ENCODE peak calls at places on chromosomes 11 and 22, in four cellular contexts. A is activated B cell treated with CpG ODN at 0.5 μM for 24 hours, O is mucosa of gallbladder, H is MV-4-11. S is an unnamed sample.

GRCh38 chr11:120147094-120147949 is 9.4 kb upstream of the TRIM29 start:
- DNase-seq in A (no peak), O (peak), H (no peak), S (peak)

GRCh38 chr22:37996079-37996478 is 11.7 kb upstream of the SOX10 start:
- DNase-seq in A (no peak), O (no peak), H (no peak), S (peak)

GRCh38 chr22:46833228-46833627 is 70.8 kb downstream of the TBC1D22A start:
- DNase-seq in A (no peak), O (no peak), H (no peak), S (no peak)

GRCh38 chr11:12827929-12828812 is 153.9 kb downstream of the TEAD1 start:
- DNase-seq in A (no peak), O (peak), H (no peak), S (peak)

GRCh38 chr11:121766138-121766537 is 313.4 kb upstream of the SORL1-AS1 start:
- DNase-seq in A (no peak), O (no peak), H (no peak), S (no peak)

GRCh38 chr11:66559141-66559861 is 9.1 kb downstream of the CTSF start:
- DNase-seq in A (no peak), O (no peak), H (no peak), S (no peak)

GRCh38 chr11:9716275-9717039 is 52.6 kb downstream of the SWAP70 start:
- DNase-seq in A (no peak), O (no peak), H (peak), S (no peak)

GRCh38 chr11:79439893-79440450 is 858 bp downstream of the TENM4 start:
- DNase-seq in A (peak), O (no peak), H (no peak), S (no peak)

GRCh38 chr11:78717031-78717430 is 142.4 kb upstream of the NARS2 start:
- DNase-seq in A (no peak), O (no peak), H (no peak), S (no peak)

GRCh38 chr11:46361283-46362145 is 14.3 kb downstream of the DGKZ start:
- DNase-seq in A (no peak), O (peak), H (peak), S (no peak)

GRCh38 chr11:119337581-119338317 is 2.9 kb downstream of the C1QTNF5 start:
- DNase-seq in A (no peak), O (no peak), H (no peak), S (no peak)

GRCh38 chr22:36395922-36396321 is 8.2 kb upstream of the MYH9 start:
- DNase-seq in A (no peak), O (no peak), H (no peak), S (no peak)

GRCh38 chr11:14114786-14115185 is 152.3 kb downstream of the SPON1 start:
- DNase-seq in A (no peak), O (no peak), H (no peak), S (no peak)

GRCh38 chr11:117877120-117877784 is 794 bp upstream of the FXYD6 start:
- DNase-seq in A (no peak), O (no peak), H (no peak), S (no peak)

GRCh38 chr22:50170453-50171318 is at the start of gene PANX2:
- DNase-seq in A (no peak), O (no peak), H (no peak), S (no peak)

GRCh38 chr11:14015711-14016110 is 53.2 kb downstream of the SPON1 start:
- DNase-seq in A (no peak), O (peak), H (no peak), S (no peak)

GRCh38 chr11:19661827-19662226 is 50.8 kb upstream of the NAV2 start:
- DNase-seq in A (no peak), O (no peak), H (no peak), S (no peak)

GRCh38 chr11:82523141-82523540 is 210.5 kb downstream of the FAM181B start:
- DNase-seq in A (no peak), O (no peak), H (peak), S (no peak)

GRCh38 chr11:65402790-65403189 is 16.4 kb downstream of the FRMD8 start:
- DNase-seq in A (no peak), O (no peak), H (no peak), S (no peak)

GRCh38 chr11:3153291-3153861 is 11.7 kb downstream of the OSBPL5 start:
- DNase-seq in A (no peak), O (peak), H (peak), S (no peak)

GRCh38 chr11:67732045-67732787 is 57.8 kb upstream of the ALDH3B2 start:
- DNase-seq in A (no peak), O (no peak), H (no peak), S (no peak)

GRCh38 chr11:106231591-106231990 is 154.1 kb downstream of the AASDHPPT start:
- DNase-seq in A (no peak), O (no peak), H (no peak), S (no peak)

GRCh38 chr11:117438371-117439000 is 110.8 kb downstream of the CEP164 start:
- DNase-seq in A (no peak), O (no peak), H (no peak), S (no peak)

GRCh38 chr22:49052023-49052538 is 775.6 kb downstream of the BRD1 start:
- DNase-seq in A (no peak), O (peak), H (no peak), S (no peak)

GRCh38 chr11:56234155-56234554 is at the start of gene OR5T2:
- DNase-seq in A (no peak), O (no peak), H (no peak), S (no peak)

GRCh38 chr22:43136255-43136654 is 6.9 kb downstream of the MCAT start:
- DNase-seq in A (peak), O (no peak), H (peak), S (no peak)

GRCh38 chr22:23401111-23401909 is 178.8 kb downstream of the IGLL1 start:
- DNase-seq in A (no peak), O (no peak), H (no peak), S (no peak)

GRCh38 chr11:2825261-2825885 is 60.2 kb downstream of the CDKN1C start:
- DNase-seq in A (no peak), O (peak), H (peak), S (peak)

GRCh38 chr11:71490731-71491390 is 36.2 kb upstream of the KRTAP5-7 start:
- DNase-seq in A (peak), O (no peak), H (no peak), S (no peak)

GRCh38 chr11:94768602-94769511 is 701 bp downstream of the AMOTL1 start:
- DNase-seq in A (no peak), O (no peak), H (no peak), S (peak)

GRCh38 chr22:36936362-36937116 is 23.1 kb downstream of the CSF2RB start:
- DNase-seq in A (no peak), O (no peak), H (peak), S (no peak)

GRCh38 chr22:49862408-49862776 is 8.7 kb downstream of the ZBED4 start:
- DNase-seq in A (no peak), O (no peak), H (no peak), S (no peak)